ENCODE peak calls at places on chromosomes 12 and 14, in ten cellular contexts. M is midbrain; J is NCI-H2081; S is AG08396; K is stimulated activated CD8-positive, alpha-beta memory T cell treated with anti-CD3 and anti-CD28 coated beads, Interleukin-2, amount 100 ng/mL, for 1 hour; Q is activated CD8-positive, alpha-beta T cell treated with anti-CD3 and anti-CD28 coated beads for 36 hours; D is HFF-Myc; Y is DND-41; U is CD8-positive, alpha-beta T cell; H is ACHN. A is an unnamed sample.

GRCh38 chr14:35985504-35986218 is 159.5 kb downstream of the BRMS1L start:
- DNase-seq in M (peak), J (no peak), S (no peak), K (no peak), Q (peak), D (no peak), Y (peak), U (no peak), H (no peak), A (no peak)

GRCh38 chr14:103343905-103344797 is 10.1 kb downstream of the EIF5 start:
- DNase-seq in M (no peak), J (no peak), S (no peak), K (no peak), Q (no peak), D (no peak), Y (no peak), U (no peak), H (no peak), A (no peak)

GRCh38 chr12:96828169-96828789 is 78.8 kb upstream of the NEDD1 start:
- DNase-seq in M (no peak), J (no peak), S (no peak), K (no peak), Q (peak), D (no peak), Y (no peak), U (no peak), H (no peak), A (no peak)

GRCh38 chr14:101808020-101808641 is 46.6 kb downstream of the PPP2R5C start:
- DNase-seq in M (no peak), J (peak), S (no peak), K (no peak), Q (no peak), D (no peak), Y (no peak), U (no peak), H (peak), A (no peak)

GRCh38 chr14:88204221-88204620 is 118.8 kb downstream of the KCNK10 start:
- DNase-seq in M (no peak), J (no peak), S (no peak), K (no peak), Q (no peak), D (no peak), Y (no peak), U (no peak), H (no peak), A (no peak)

GRCh38 chr12:124862768-124863408 is 776 bp downstream of the SCARB1 start:
- DNase-seq in M (peak), J (peak), S (peak), K (no peak), Q (peak), D (no peak), Y (peak), U (no peak), H (no peak), A (no peak)

GRCh38 chr12:127393896-127394295 is 873.1 kb upstream of the TMEM132C start:
- DNase-seq in M (no peak), J (no peak), S (peak), K (no peak), Q (no peak), D (peak), Y (no peak), U (no peak), H (peak), A (no peak)

GRCh38 chr14:51095854-51096823 is 1.2 kb upstream of the TRIM9 start:
- DNase-seq in M (peak), J (peak), S (peak), K (no peak), Q (peak), D (no peak), Y (no peak), U (no peak), H (peak), A (no peak)

GRCh38 chr12:92292016-92292415 is 146.4 kb upstream of the BTG1 start:
- DNase-seq in M (no peak), J (no peak), S (no peak), K (no peak), Q (no peak), D (no peak), Y (no peak), U (no peak), H (no peak), A (no peak)

GRCh38 chr14:29821665-29822429 is 105.8 kb downstream of the PRKD1 start:
- DNase-seq in M (no peak), J (no peak), S (no peak), K (no peak), Q (no peak), D (no peak), Y (no peak), U (no peak), H (no peak), A (no peak)

GRCh38 chr12:50107416-50108268 is 3.8 kb downstream of the GPD1 start:
- DNase-seq in M (no peak), J (no peak), S (no peak), K (no peak), Q (no peak), D (no peak), Y (no peak), U (no peak), H (no peak), A (no peak)

GRCh38 chr14:50013934-50014333 is 102.4 kb downstream of the VCPKMT start:
- DNase-seq in M (no peak), J (no peak), S (no peak), K (no peak), Q (no peak), D (no peak), Y (no peak), U (no peak), H (no peak), A (no peak)

GRCh38 chr14:69045857-69046351 is 66.8 kb upstream of the ACTN1 start:
- DNase-seq in M (no peak), J (no peak), S (no peak), K (no peak), Q (no peak), D (no peak), Y (no peak), U (no peak), H (no peak), A (no peak)

GRCh38 chr12:54304187-54304810 is 3.5 kb upstream of the NFE2 start:
- DNase-seq in M (no peak), J (no peak), S (peak), K (no peak), Q (peak), D (no peak), Y (peak), U (no peak), H (no peak), A (peak)

GRCh38 chr14:21109377-21110260 is 8.8 kb downstream of the TMEM253 start:
- DNase-seq in M (no peak), J (no peak), S (no peak), K (no peak), Q (peak), D (no peak), Y (no peak), U (no peak), H (no peak), A (no peak)

GRCh38 chr12:108516511-108517275 is 1.6 kb downstream of the FICD start:
- DNase-seq in M (no peak), J (no peak), S (no peak), K (no peak), Q (no peak), D (no peak), Y (no peak), U (no peak), H (peak), A (no peak)